ENCODE peak calls at places on chromosome 1, in eight cellular contexts. D, E, W, X, M, P, K and A are unnamed samples.

GRCh38 chr1:47655521-47656300 is 217.9 kb downstream of the FOXD2 start:
- DNase-seq in D (no peak), E (no peak), W (no peak), X (no peak), M (no peak), P (no peak), K (no peak), A (no peak)

GRCh38 chr1:175225805-175226129 is 33.2 kb upstream of the KIAA0040 start:
- DNase-seq in D (no peak), E (no peak), W (no peak), X (no peak), M (no peak), P (no peak), K (no peak), A (no peak)

GRCh38 chr1:901108-901859 is 22.4 kb upstream of the SAMD11 start:
- DNase-seq in D (no peak), E (peak; percentile 28), W (no peak), X (no peak), M (no peak), P (no peak), K (no peak), A (no peak)

GRCh38 chr1:76176020-76176419 is 101.5 kb downstream of the ST6GALNAC3 start:
- DNase-seq in D (no peak), E (no peak), W (no peak), X (no peak), M (no peak), P (no peak), K (no peak), A (no peak)

GRCh38 chr1:32500387-32501209 is 35.7 kb downstream of the ZBTB8B start:
- DNase-seq in D (peak; percentile 48), E (peak; percentile 59), W (no peak), X (peak; percentile 64), M (peak; percentile 95), P (peak; percentile 67), K (peak; percentile 62), A (peak; percentile 67)

GRCh38 chr1:46477153-46477929 is 12.3 kb upstream of the DMBX1 start:
- DNase-seq in D (peak; percentile 56), E (peak; percentile 81), W (peak; percentile 73), X (peak; percentile 59), M (peak; percentile 92), P (peak; percentile 83), K (peak; percentile 41), A (peak; percentile 64)

GRCh38 chr1:229024528-229025119 is 246.3 kb upstream of the RAB4A start:
- DNase-seq in D (no peak), E (peak; percentile 46), W (no peak), X (peak; percentile 91), M (peak; percentile 94), P (peak; percentile 98), K (peak; percentile 68), A (peak; percentile 62)

GRCh38 chr1:154391086-154391770 is 13.9 kb upstream of the IL6R start:
- DNase-seq in D (no peak), E (no peak), W (no peak), X (no peak), M (no peak), P (peak; percentile 45), K (no peak), A (peak; percentile 37)